ENCODE peak calls at places on chromosome 7, in nine cellular contexts. One of them, this sample, is unnamed.

GRCh38 chr7:98399903-98400537 is 870 bp downstream of the BAIAP2L1 start:
- DNase-seq in activated CD8-positive, alpha-beta T cell treated with anti-CD3 and anti-CD28 coated beads for 36 hours: no peak
- DNase-seq in thoracic aorta: no peak
- DNase-seq in left ventricle myocardium inferior: no peak
- DNase-seq in tibial artery: no peak
- DNase-seq in fibroblast of lung: peak
- DNase-seq in colonic mucosa: no peak
- DNase-seq in HCT116: peak
- DNase-seq in epithelial cell of proximal tubule: no peak
- DNase-seq in this sample: no peak

GRCh38 chr7:130303127-130303526 is 10.2 kb downstream of the CPA4 start:
- DNase-seq in fibroblast of lung: no peak
- DNase-seq in tibial artery: no peak
- DNase-seq in left ventricle myocardium inferior: no peak
- DNase-seq in epithelial cell of proximal tubule: no peak
- DNase-seq in colonic mucosa: no peak
- DNase-seq in thoracic aorta: no peak
- DNase-seq in HCT116: no peak
- DNase-seq in activated CD8-positive, alpha-beta T cell treated with anti-CD3 and anti-CD28 coated beads for 36 hours: no peak
- DNase-seq in this sample: no peak

GRCh38 chr7:21938463-21938862 is 7.2 kb downstream of the CDCA7L start:
- DNase-seq in activated CD8-positive, alpha-beta T cell treated with anti-CD3 and anti-CD28 coated beads for 36 hours: no peak
- DNase-seq in colonic mucosa: no peak
- DNase-seq in epithelial cell of proximal tubule: no peak
- DNase-seq in fibroblast of lung: no peak
- DNase-seq in left ventricle myocardium inferior: no peak
- DNase-seq in thoracic aorta: no peak
- DNase-seq in tibial artery: no peak
- DNase-seq in HCT116: no peak
- DNase-seq in this sample: no peak

GRCh38 chr7:114922151-114922651 is 307 bp downstream of the MDFIC start:
- DNase-seq in left ventricle myocardium inferior: peak
- DNase-seq in epithelial cell of proximal tubule: no peak
- DNase-seq in thoracic aorta: no peak
- DNase-seq in fibroblast of lung: peak
- DNase-seq in tibial artery: peak
- DNase-seq in HCT116: no peak
- DNase-seq in colonic mucosa: peak
- DNase-seq in activated CD8-positive, alpha-beta T cell treated with anti-CD3 and anti-CD28 coated beads for 36 hours: peak
- DNase-seq in this sample: peak

GRCh38 chr7:5421626-5422323 is 1.9 kb downstream of the TNRC18 start:
- DNase-seq in activated CD8-positive, alpha-beta T cell treated with anti-CD3 and anti-CD28 coated beads for 36 hours: no peak
- DNase-seq in tibial artery: peak
- DNase-seq in colonic mucosa: peak
- DNase-seq in epithelial cell of proximal tubule: no peak
- DNase-seq in fibroblast of lung: peak
- DNase-seq in thoracic aorta: no peak
- DNase-seq in left ventricle myocardium inferior: peak
- DNase-seq in HCT116: no peak
- DNase-seq in this sample: no peak

GRCh38 chr7:131108212-131108980 is 219.3 kb upstream of the MKLN1 start:
- DNase-seq in colonic mucosa: peak
- DNase-seq in fibroblast of lung: peak
- DNase-seq in activated CD8-positive, alpha-beta T cell treated with anti-CD3 and anti-CD28 coated beads for 36 hours: peak
- DNase-seq in tibial artery: no peak
- DNase-seq in epithelial cell of proximal tubule: no peak
- DNase-seq in thoracic aorta: no peak
- DNase-seq in left ventricle myocardium inferior: no peak
- DNase-seq in HCT116: no peak
- DNase-seq in this sample: no peak

GRCh38 chr7:151759591-151760042 is 117.3 kb downstream of the PRKAG2 start:
- DNase-seq in left ventricle myocardium inferior: peak
- DNase-seq in colonic mucosa: peak
- DNase-seq in epithelial cell of proximal tubule: no peak
- DNase-seq in activated CD8-positive, alpha-beta T cell treated with anti-CD3 and anti-CD28 coated beads for 36 hours: peak
- DNase-seq in fibroblast of lung: peak
- DNase-seq in thoracic aorta: no peak
- DNase-seq in HCT116: peak
- DNase-seq in tibial artery: peak
- DNase-seq in this sample: peak

GRCh38 chr7:129843982-129844840 is 108.5 kb downstream of the UBE2H start:
- DNase-seq in epithelial cell of proximal tubule: no peak
- DNase-seq in tibial artery: no peak
- DNase-seq in colonic mucosa: no peak
- DNase-seq in left ventricle myocardium inferior: no peak
- DNase-seq in thoracic aorta: no peak
- DNase-seq in activated CD8-positive, alpha-beta T cell treated with anti-CD3 and anti-CD28 coated beads for 36 hours: peak
- DNase-seq in fibroblast of lung: no peak
- DNase-seq in HCT116: no peak
- DNase-seq in this sample: no peak

GRCh38 chr7:138799336-138799965 is 1.5 kb upstream of the ATP6V0A4 start:
- DNase-seq in fibroblast of lung: no peak
- DNase-seq in colonic mucosa: no peak
- DNase-seq in HCT116: no peak
- DNase-seq in thoracic aorta: no peak
- DNase-seq in epithelial cell of proximal tubule: no peak
- DNase-seq in activated CD8-positive, alpha-beta T cell treated with anti-CD3 and anti-CD28 coated beads for 36 hours: no peak
- DNase-seq in tibial artery: no peak
- DNase-seq in left ventricle myocardium inferior: no peak
- DNase-seq in this sample: no peak

GRCh38 chr7:12809476-12809875 is 122.0 kb downstream of the ARL4A start:
- DNase-seq in thoracic aorta: no peak
- DNase-seq in colonic mucosa: no peak
- DNase-seq in tibial artery: no peak
- DNase-seq in epithelial cell of proximal tubule: no peak
- DNase-seq in fibroblast of lung: no peak
- DNase-seq in left ventricle myocardium inferior: no peak
- DNase-seq in HCT116: no peak
- DNase-seq in activated CD8-positive, alpha-beta T cell treated with anti-CD3 and anti-CD28 coated beads for 36 hours: no peak
- DNase-seq in this sample: no peak

GRCh38 chr7:64618785-64619456 is 47.0 kb upstream of the ZNF107 start:
- DNase-seq in tibial artery: no peak
- DNase-seq in colonic mucosa: peak
- DNase-seq in thoracic aorta: no peak
- DNase-seq in fibroblast of lung: peak
- DNase-seq in HCT116: peak
- DNase-seq in epithelial cell of proximal tubule: peak
- DNase-seq in activated CD8-positive, alpha-beta T cell treated with anti-CD3 and anti-CD28 coated beads for 36 hours: no peak
- DNase-seq in left ventricle myocardium inferior: no peak
- DNase-seq in this sample: no peak

GRCh38 chr7:21944616-21945373 is 904 bp downstream of the CDCA7L start:
- DNase-seq in thoracic aorta: no peak
- DNase-seq in fibroblast of lung: peak
- DNase-seq in colonic mucosa: peak
- DNase-seq in HCT116: peak
- DNase-seq in epithelial cell of proximal tubule: no peak
- DNase-seq in activated CD8-positive, alpha-beta T cell treated with anti-CD3 and anti-CD28 coated beads for 36 hours: peak
- DNase-seq in left ventricle myocardium inferior: peak
- DNase-seq in tibial artery: no peak
- DNase-seq in this sample: no peak

GRCh38 chr7:80859272-80859970 is 59.4 kb downstream of the SEMA3C start:
- DNase-seq in epithelial cell of proximal tubule: no peak
- DNase-seq in fibroblast of lung: peak
- DNase-seq in tibial artery: peak
- DNase-seq in activated CD8-positive, alpha-beta T cell treated with anti-CD3 and anti-CD28 coated beads for 36 hours: no peak
- DNase-seq in colonic mucosa: no peak
- DNase-seq in left ventricle myocardium inferior: peak
- DNase-seq in HCT116: no peak
- DNase-seq in thoracic aorta: peak
- DNase-seq in this sample: no peak

GRCh38 chr7:103065666-103066065 is 8.9 kb downstream of the FBXL13 start:
- DNase-seq in epithelial cell of proximal tubule: no peak
- DNase-seq in left ventricle myocardium inferior: no peak
- DNase-seq in colonic mucosa: peak
- DNase-seq in activated CD8-positive, alpha-beta T cell treated with anti-CD3 and anti-CD28 coated beads for 36 hours: peak
- DNase-seq in HCT116: peak
- DNase-seq in tibial artery: no peak
- DNase-seq in fibroblast of lung: peak
- DNase-seq in thoracic aorta: no peak
- DNase-seq in this sample: no peak

GRCh38 chr7:75993689-75994387 is 557 bp downstream of the TMEM120A start:
- DNase-seq in tibial artery: peak
- DNase-seq in left ventricle myocardium inferior: peak
- DNase-seq in thoracic aorta: peak
- DNase-seq in activated CD8-positive, alpha-beta T cell treated with anti-CD3 and anti-CD28 coated beads for 36 hours: peak
- DNase-seq in fibroblast of lung: peak
- DNase-seq in epithelial cell of proximal tubule: no peak
- DNase-seq in colonic mucosa: peak
- DNase-seq in HCT116: no peak
- DNase-seq in this sample: peak

GRCh38 chr7:32242436-32242835 is 172.2 kb upstream of the PDE1C start:
- DNase-seq in thoracic aorta: no peak
- DNase-seq in tibial artery: no peak
- DNase-seq in HCT116: no peak
- DNase-seq in activated CD8-positive, alpha-beta T cell treated with anti-CD3 and anti-CD28 coated beads for 36 hours: no peak
- DNase-seq in fibroblast of lung: no peak
- DNase-seq in left ventricle myocardium inferior: no peak
- DNase-seq in epithelial cell of proximal tubule: no peak
- DNase-seq in colonic mucosa: no peak
- DNase-seq in this sample: no peak

GRCh38 chr7:92831716-92832622 is 4.4 kb downstream of the CDK6 start:
- DNase-seq in tibial artery: no peak
- DNase-seq in left ventricle myocardium inferior: no peak
- DNase-seq in thoracic aorta: no peak
- DNase-seq in colonic mucosa: peak
- DNase-seq in epithelial cell of proximal tubule: no peak
- DNase-seq in HCT116: no peak
- DNase-seq in activated CD8-positive, alpha-beta T cell treated with anti-CD3 and anti-CD28 coated beads for 36 hours: no peak
- DNase-seq in fibroblast of lung: peak
- DNase-seq in this sample: no peak

GRCh38 chr7:84194484-84195260 is at the start of gene SEMA3A:
- DNase-seq in activated CD8-positive, alpha-beta T cell treated with anti-CD3 and anti-CD28 coated beads for 36 hours: peak
- DNase-seq in colonic mucosa: peak
- DNase-seq in epithelial cell of proximal tubule: peak
- DNase-seq in tibial artery: no peak
- DNase-seq in left ventricle myocardium inferior: no peak
- DNase-seq in fibroblast of lung: peak
- DNase-seq in thoracic aorta: no peak
- DNase-seq in HCT116: peak
- DNase-seq in this sample: no peak

GRCh38 chr7:140209866-140210609 is 33.3 kb upstream of the KDM7A start:
- DNase-seq in activated CD8-positive, alpha-beta T cell treated with anti-CD3 and anti-CD28 coated beads for 36 hours: peak
- DNase-seq in fibroblast of lung: no peak
- DNase-seq in HCT116: no peak
- DNase-seq in tibial artery: peak
- DNase-seq in colonic mucosa: peak
- DNase-seq in left ventricle myocardium inferior: peak
- DNase-seq in epithelial cell of proximal tubule: no peak
- DNase-seq in thoracic aorta: no peak
- DNase-seq in this sample: no peak

GRCh38 chr7:45088821-45089313 is at the start of gene NACAD:
- DNase-seq in thoracic aorta: no peak
- DNase-seq in HCT116: no peak
- DNase-seq in left ventricle myocardium inferior: peak
- DNase-seq in tibial artery: peak
- DNase-seq in epithelial cell of proximal tubule: no peak
- DNase-seq in fibroblast of lung: peak
- DNase-seq in colonic mucosa: no peak
- DNase-seq in activated CD8-positive, alpha-beta T cell treated with anti-CD3 and anti-CD28 coated beads for 36 hours: peak
- DNase-seq in this sample: peak

GRCh38 chr7:108211382-108212201 is 81.4 kb upstream of the LAMB4 start:
- DNase-seq in tibial artery: no peak
- DNase-seq in left ventricle myocardium inferior: no peak
- DNase-seq in epithelial cell of proximal tubule: peak
- DNase-seq in HCT116: peak
- DNase-seq in thoracic aorta: no peak
- DNase-seq in colonic mucosa: no peak
- DNase-seq in activated CD8-positive, alpha-beta T cell treated with anti-CD3 and anti-CD28 coated beads for 36 hours: peak
- DNase-seq in fibroblast of lung: peak
- DNase-seq in this sample: no peak

GRCh38 chr7:79893991-79894390 is 240.6 kb upstream of the GNAI1 start:
- DNase-seq in fibroblast of lung: peak
- DNase-seq in colonic mucosa: no peak
- DNase-seq in tibial artery: no peak
- DNase-seq in left ventricle myocardium inferior: no peak
- DNase-seq in activated CD8-positive, alpha-beta T cell treated with anti-CD3 and anti-CD28 coated beads for 36 hours: no peak
- DNase-seq in thoracic aorta: no peak
- DNase-seq in HCT116: no peak
- DNase-seq in epithelial cell of proximal tubule: no peak
- DNase-seq in this sample: no peak

GRCh38 chr7:37920619-37921339 is at the start of gene EPDR1:
- DNase-seq in left ventricle myocardium inferior: peak
- DNase-seq in tibial artery: peak
- DNase-seq in thoracic aorta: no peak
- DNase-seq in HCT116: peak
- DNase-seq in fibroblast of lung: peak
- DNase-seq in colonic mucosa: peak
- DNase-seq in epithelial cell of proximal tubule: no peak
- DNase-seq in activated CD8-positive, alpha-beta T cell treated with anti-CD3 and anti-CD28 coated beads for 36 hours: peak
- DNase-seq in this sample: no peak
- TF ChIP-seq CTCF in left ventricle myocardium inferior: peak
- TF ChIP-seq CTCF in tibial artery: peak
- TF ChIP-seq CTCF in thoracic aorta: peak
- TF ChIP-seq CTCF in HCT116: no peak
- TF ChIP-seq CTCF in fibroblast of lung: no peak
- TF ChIP-seq CTCF in colonic mucosa: no peak
- TF ChIP-seq CTCF in epithelial cell of proximal tubule: peak
- TF ChIP-seq CTCF in activated CD8-positive, alpha-beta T cell treated with anti-CD3 and anti-CD28 coated beads for 36 hours: no peak
- TF ChIP-seq CTCF in this sample: peak

GRCh38 chr7:143256325-143256724 is 6.9 kb upstream of the GSTK1 start:
- DNase-seq in left ventricle myocardium inferior: no peak
- DNase-seq in tibial artery: no peak
- DNase-seq in thoracic aorta: no peak
- DNase-seq in HCT116: no peak
- DNase-seq in epithelial cell of proximal tubule: no peak
- DNase-seq in activated CD8-positive, alpha-beta T cell treated with anti-CD3 and anti-CD28 coated beads for 36 hours: no peak
- DNase-seq in colonic mucosa: no peak
- DNase-seq in fibroblast of lung: no peak
- DNase-seq in this sample: no peak
- TF ChIP-seq CTCF in left ventricle myocardium inferior: no peak
- TF ChIP-seq CTCF in tibial artery: no peak
- TF ChIP-seq CTCF in thoracic aorta: no peak
- TF ChIP-seq CTCF in HCT116: peak
- TF ChIP-seq CTCF in epithelial cell of proximal tubule: no peak
- TF ChIP-seq CTCF in activated CD8-positive, alpha-beta T cell treated with anti-CD3 and anti-CD28 coated beads for 36 hours: peak
- TF ChIP-seq CTCF in colonic mucosa: no peak
- TF ChIP-seq CTCF in fibroblast of lung: peak
- TF ChIP-seq CTCF in this sample: no peak

GRCh38 chr7:30226593-30227268 is 57.7 kb upstream of the ZNRF2 start:
- DNase-seq in HCT116: peak
- DNase-seq in colonic mucosa: peak
- DNase-seq in activated CD8-positive, alpha-beta T cell treated with anti-CD3 and anti-CD28 coated beads for 36 hours: no peak
- DNase-seq in epithelial cell of proximal tubule: no peak
- DNase-seq in left ventricle myocardium inferior: no peak
- DNase-seq in thoracic aorta: no peak
- DNase-seq in fibroblast of lung: no peak
- DNase-seq in tibial artery: no peak
- DNase-seq in this sample: no peak
- TF ChIP-seq CTCF in HCT116: peak
- TF ChIP-seq CTCF in colonic mucosa: peak
- TF ChIP-seq CTCF in activated CD8-positive, alpha-beta T cell treated with anti-CD3 and anti-CD28 coated beads for 36 hours: no peak
- TF ChIP-seq CTCF in epithelial cell of proximal tubule: peak
- TF ChIP-seq CTCF in left ventricle myocardium inferior: peak
- TF ChIP-seq CTCF in thoracic aorta: no peak
- TF ChIP-seq CTCF in fibroblast of lung: no peak
- TF ChIP-seq CTCF in tibial artery: no peak
- TF ChIP-seq CTCF in this sample: peak

DNA sequence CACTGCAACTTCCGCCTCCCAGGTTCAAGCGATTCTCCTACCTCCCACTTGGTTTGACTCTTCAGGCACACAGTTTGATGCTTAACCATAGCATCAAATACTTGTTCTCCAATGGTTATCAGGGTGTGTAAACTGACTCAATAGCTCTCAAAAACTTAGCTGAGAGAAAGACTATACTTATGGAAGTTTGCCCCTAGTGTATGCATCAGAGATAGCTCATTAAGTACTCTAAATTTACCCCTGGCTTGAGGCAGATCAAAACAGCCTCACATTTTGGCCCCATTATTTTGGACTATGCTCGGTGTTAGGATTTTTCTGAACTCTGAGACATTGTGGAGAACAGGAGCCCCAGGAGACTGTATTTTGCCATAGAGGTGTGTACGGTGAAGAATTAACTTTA is 40.8 kb upstream of the SLC35B4 start:
- DNase-seq in fibroblast of lung: no peak
- DNase-seq in HCT116: no peak
- DNase-seq in thoracic aorta: no peak
- DNase-seq in activated CD8-positive, alpha-beta T cell treated with anti-CD3 and anti-CD28 coated beads for 36 hours: no peak
- DNase-seq in tibial artery: no peak
- DNase-seq in left ventricle myocardium inferior: no peak
- DNase-seq in colonic mucosa: no peak
- DNase-seq in epithelial cell of proximal tubule: no peak
- DNase-seq in this sample: no peak
- TF ChIP-seq CTCF in fibroblast of lung: peak
- TF ChIP-seq CTCF in HCT116: peak
- TF ChIP-seq CTCF in thoracic aorta: no peak
- TF ChIP-seq CTCF in activated CD8-positive, alpha-beta T cell treated with anti-CD3 and anti-CD28 coated beads for 36 hours: no peak
- TF ChIP-seq CTCF in tibial artery: no peak
- TF ChIP-seq CTCF in left ventricle myocardium inferior: no peak
- TF ChIP-seq CTCF in colonic mucosa: no peak
- TF ChIP-seq CTCF in epithelial cell of proximal tubule: peak
- TF ChIP-seq CTCF in this sample: no peak

This sample was measured in D721Med.